ENCODE peak calls at places on chromosomes 13 and 19, in four cellular contexts. D is CD8-positive, alpha-beta T cell; V is fibroblast of the aortic adventitia; N is AG09309. L is an unnamed sample.

GRCh38 chr13:110630566-110631119 is 15.3 kb downstream of the NAXD start:
- DNase-seq in D (no peak), V (no peak), N (no peak), L (no peak)

GRCh38 chr19:39413269-39413902 is 917 bp downstream of the PLEKHG2 start:
- DNase-seq in D (no peak), V (peak; percentile 59), N (no peak), L (peak; percentile 73)

GRCh38 chr13:65932013-65932412 is 1298.1 kb downstream of the PCDH9 start:
- DNase-seq in D (no peak), V (no peak), N (no peak), L (no peak)

GRCh38 chr13:81012031-81012430 is 671.1 kb upstream of the SPRY2 start:
- DNase-seq in D (no peak), V (no peak), N (no peak), L (no peak)

GRCh38 chr13:41497436-41497835 is 40.1 kb downstream of the RGCC start:
- DNase-seq in D (no peak), V (no peak), N (no peak), L (no peak)

GRCh38 chr19:18858906-18859646 is 27.3 kb downstream of the UPF1 start:
- DNase-seq in D (no peak), V (no peak), N (no peak), L (no peak)

GRCh38 chr13:110799246-110800236 is 86.0 kb downstream of the ING1 start:
- DNase-seq in D (no peak), V (peak; percentile 96), N (peak; percentile 69), L (no peak)

GRCh38 chr19:10111405-10111811 is at the start of gene P2RY11:
- DNase-seq in D (no peak), V (no peak), N (no peak), L (peak; percentile 6)

GRCh38 chr13:98509271-98510155 is 67.4 kb downstream of the STK24 start:
- DNase-seq in D (peak; percentile 22), V (peak; percentile 96), N (peak; percentile 78), L (no peak)

GRCh38 chr19:54172413-54172763 is 572 bp downstream of the TMC4 start:
- DNase-seq in D (no peak), V (no peak), N (no peak), L (no peak)

GRCh38 chr13:71079638-71080037 is 787.4 kb downstream of the DACH1 start:
- DNase-seq in D (no peak), V (no peak), N (no peak), L (no peak)

GRCh38 chr19:39592381-39592780 is 9.9 kb upstream of the LGALS13 start:
- DNase-seq in D (no peak), V (no peak), N (no peak), L (no peak)

GRCh38 chr19:11767633-11768133 is 883 bp downstream of the ZNF441 start:
- DNase-seq in D (no peak), V (peak; percentile 38), N (no peak), L (no peak)

GRCh38 chr19:47469419-47469700 is 2.3 kb downstream of the SLC8A2 start:
- DNase-seq in D (no peak), V (no peak), N (no peak), L (no peak)

GRCh38 chr19:50482271-50482855 is 5.7 kb upstream of the GARIN5A start:
- DNase-seq in D (no peak), V (no peak), N (no peak), L (no peak)

GRCh38 chr13:41842029-41842428 is 118.9 kb downstream of the VWA8 start:
- DNase-seq in D (no peak), V (peak; percentile 48), N (no peak), L (no peak)

GRCh38 chr13:66994498-66995365 is 235.4 kb downstream of the PCDH9 start:
- DNase-seq in D (no peak), V (no peak), N (no peak), L (no peak)

GRCh38 chr13:114102521-114103288 is 29.7 kb downstream of the RASA3 start:
- DNase-seq in D (no peak), V (no peak), N (no peak), L (no peak)

GRCh38 chr13:29925457-29925856 is 75.0 kb upstream of the UBL3 start:
- DNase-seq in D (no peak), V (peak; percentile 99), N (peak; percentile 69), L (no peak)

GRCh38 chr19:11735375-11735774 is 3.4 kb downstream of the ZNF823 start:
- DNase-seq in D (no peak), V (no peak), N (no peak), L (no peak)

GRCh38 chr19:36009220-36009619 is 607 bp upstream of the SYNE4 start:
- DNase-seq in D (peak; percentile 25), V (peak; percentile 46), N (no peak), L (peak; percentile 79)

GRCh38 chr19:16476401-16476800 is 4.6 kb upstream of the EPS15L1 start:
- DNase-seq in D (no peak), V (no peak), N (no peak), L (no peak)

GRCh38 chr13:21567714-21568113 is 36.3 kb downstream of the MICU2 start:
- DNase-seq in D (no peak), V (no peak), N (no peak), L (no peak)

GRCh38 chr19:51587264-51588191 is 16.4 kb downstream of the ZNF175 start:
- DNase-seq in D (no peak), V (no peak), N (no peak), L (no peak)

GRCh38 chr19:54875506-54875905 is 1.5 kb downstream of the FCAR start:
- DNase-seq in D (no peak), V (no peak), N (no peak), L (no peak)

GRCh38 chr19:35045667-35046300 is 4.3 kb downstream of the HPN start:
- DNase-seq in D (no peak), V (no peak), N (no peak), L (no peak)

GRCh38 chr13:39655041-39655568 is 357 bp upstream of the COG6 start:
- DNase-seq in D (no peak), V (no peak), N (no peak), L (no peak)

GRCh38 chr19:41870401-41870873 is 6.6 kb upstream of the CD79A start:
- DNase-seq in D (no peak), V (peak; percentile 55), N (no peak), L (no peak)

GRCh38 chr19:50725932-50726230 is 2.7 kb downstream of the CLEC11A start:
- DNase-seq in D (no peak), V (no peak), N (no peak), L (no peak)

GRCh38 chr13:38758278-38758677 is 71.4 kb downstream of the FREM2 start:
- DNase-seq in D (no peak), V (no peak), N (no peak), L (no peak)

DNA sequence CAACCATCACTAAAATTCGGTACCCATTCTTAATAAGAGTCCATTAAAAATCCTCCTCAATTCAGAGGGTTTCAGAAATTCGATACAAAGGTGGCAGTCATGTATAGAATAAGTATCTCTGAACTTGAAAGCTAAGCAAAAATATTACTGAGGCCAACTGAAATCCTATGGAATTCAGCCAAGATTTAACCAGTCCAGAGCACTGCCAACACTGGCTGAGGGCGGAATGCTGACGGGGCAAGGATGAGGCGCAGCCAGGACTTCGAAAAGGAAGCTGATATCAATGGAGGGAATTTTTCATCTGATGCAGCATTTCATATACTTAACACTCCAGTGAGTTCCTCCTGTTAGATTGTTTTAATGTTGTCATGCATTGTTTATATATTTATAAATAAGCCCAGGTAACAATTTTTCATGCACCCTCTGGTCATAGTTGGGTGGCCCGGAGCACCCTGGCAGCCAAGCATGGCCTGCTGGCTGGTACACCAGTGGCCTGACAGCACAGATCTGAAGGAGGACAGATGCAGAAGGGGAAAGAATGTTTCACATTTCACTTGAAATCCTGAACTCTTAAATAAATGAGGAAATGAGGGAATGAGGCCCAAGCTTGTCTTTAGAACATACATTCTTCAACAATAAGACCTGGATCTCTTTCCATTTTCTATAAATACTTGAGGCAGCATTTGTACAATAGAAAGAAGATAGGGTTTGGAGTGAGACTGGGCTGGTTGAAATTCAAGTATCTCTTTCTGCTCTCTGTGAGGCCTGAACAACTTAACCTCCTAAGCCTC is 41.5 kb downstream of the WDFY2 start:
- DNase-seq in D (no peak), V (peak; percentile 53), N (no peak), L (no peak)
- TF ChIP-seq CTCF in D (no peak), V (no peak), N (no peak), L (no peak)

GRCh38 chr19:1009976-1010538 is 9.8 kb downstream of the GRIN3B start:
- DNase-seq in D (no peak), V (no peak), N (no peak), L (no peak)

GRCh38 chr19:1008268-1009042 is 8.2 kb downstream of the GRIN3B start:
- DNase-seq in D (no peak), V (no peak), N (no peak), L (no peak)

GRCh38 chr19:1007852-1008251 is 7.6 kb downstream of the GRIN3B start:
- DNase-seq in D (no peak), V (no peak), N (no peak), L (no peak)

GRCh38 chr19:1010586-1011510 is 10.1 kb downstream of the TMEM259 start:
- DNase-seq in D (no peak), V (no peak), N (no peak), L (no peak)

GRCh38 chr19:1009043-1009975 is 9.1 kb downstream of the GRIN3B start:
- DNase-seq in D (no peak), V (peak; percentile 50), N (no peak), L (no peak)
- TF ChIP-seq CTCF in D (no peak), V (no peak), N (no peak), L (no peak)

DNA sequence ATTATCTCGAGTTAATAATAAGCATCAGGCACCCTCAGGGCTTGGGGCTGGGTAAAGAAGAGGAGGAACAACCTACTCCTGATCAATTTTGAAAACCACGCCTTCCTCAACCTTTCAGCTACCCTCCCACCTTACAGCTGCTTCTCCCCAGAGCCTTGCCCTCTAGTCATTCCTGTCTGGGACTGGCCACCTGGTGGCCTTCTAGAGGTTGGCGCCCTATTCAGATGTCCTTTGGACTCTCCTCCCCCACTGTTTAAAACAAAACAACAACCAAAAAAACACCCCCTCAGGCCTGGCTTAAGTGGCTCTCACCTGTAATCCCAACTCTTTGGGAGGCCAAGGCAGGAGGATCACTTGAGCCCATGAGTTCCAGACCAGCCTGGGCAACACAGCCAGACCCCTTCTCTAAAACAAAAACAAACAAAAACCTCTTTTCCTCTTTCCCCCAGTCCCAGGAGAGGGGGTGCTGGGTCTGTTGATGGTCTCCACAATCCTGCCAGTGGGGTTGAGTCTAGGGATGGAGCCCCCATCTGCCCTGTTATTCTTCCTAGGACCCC is 62.3 kb downstream of the CCDC70 start:
- DNase-seq in D (no peak), V (no peak), N (no peak), L (no peak)
- TF ChIP-seq CTCF in D (no peak), V (peak; percentile 20), N (peak; percentile 24), L (no peak)

DNA sequence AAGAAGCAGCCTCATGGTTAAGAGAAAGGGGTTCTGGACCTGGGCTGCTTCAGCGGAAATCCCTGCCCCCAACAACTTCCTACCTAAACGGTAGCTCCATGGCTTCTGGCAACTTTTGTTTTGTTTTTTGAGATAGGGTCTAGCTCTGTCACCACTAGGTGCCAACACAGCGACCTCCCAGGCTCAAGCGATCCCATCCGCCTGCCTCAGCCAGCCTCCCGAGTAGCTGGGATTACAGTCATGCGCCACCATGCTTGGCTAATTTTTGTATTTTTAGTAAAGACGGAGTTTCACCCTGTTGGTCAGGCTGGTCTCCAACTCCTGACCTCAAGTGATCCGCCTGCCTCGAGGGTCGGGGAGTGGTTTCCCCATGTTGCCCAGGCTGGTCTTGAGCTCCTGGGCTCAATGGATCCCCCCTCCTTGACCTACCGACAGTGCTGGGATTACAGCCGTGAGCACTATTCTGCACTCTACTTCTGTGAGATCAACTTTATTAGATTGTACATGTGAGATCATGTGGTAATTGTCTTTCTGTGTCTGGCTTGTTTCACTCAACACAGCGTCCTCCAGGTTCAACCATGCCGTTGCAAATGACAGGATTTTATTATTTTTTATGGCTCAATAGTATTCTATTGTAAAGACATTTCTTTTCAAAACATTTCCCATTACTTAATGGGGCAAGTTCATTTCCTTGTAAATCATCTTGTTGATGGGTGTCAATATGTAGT is 1.3 kb upstream of the OBI1 start:
- DNase-seq in D (no peak), V (peak; percentile 14), N (no peak), L (no peak)
- TF ChIP-seq CTCF in D (no peak), V (no peak), N (no peak), L (no peak)